ENCODE peak calls at places on chromosomes 2 and 18, in ten cellular contexts. D is cardiac muscle cell; O is AG10803; M is mesendoderm; X is CD8-positive, alpha-beta T cell; L is LNCaP clone FGC; C is pancreas; S is right atrium auricular region; E is H7; W is astrocyte of the spinal cord. V is an unnamed sample.

GRCh38 chr2:74843371-74844298 is 9.7 kb downstream of the HK2 start:
- DNase-seq in D (no peak), O (peak; percentile 76), M (peak; percentile 42), X (no peak), L (no peak), C (no peak), S (no peak), E (no peak), W (peak; percentile 74), V (no peak)

GRCh38 chr2:238102865-238103264 is 2.7 kb downstream of the ESPNL start:
- DNase-seq in D (no peak), O (no peak), M (no peak), X (no peak), L (no peak), C (no peak), S (no peak), E (no peak), W (no peak), V (no peak)

GRCh38 chr2:61785583-61785982 is 68.3 kb downstream of the FAM161A start:
- DNase-seq in D (no peak), O (no peak), M (no peak), X (no peak), L (no peak), C (no peak), S (no peak), E (no peak), W (no peak), V (no peak)

GRCh38 chr2:48530033-48530804 is at the start of gene STON1:
- DNase-seq in D (peak; percentile 53), O (peak; percentile 47), M (peak; percentile 47), X (peak; percentile 32), L (no peak), C (peak; percentile 18), S (no peak), E (peak; percentile 92), W (peak; percentile 38), V (peak; percentile 93)

GRCh38 chr2:226721541-226721940 is 78.1 kb downstream of the IRS1 start:
- DNase-seq in D (peak; percentile 39), O (peak; percentile 65), M (peak; percentile 82), X (no peak), L (no peak), C (no peak), S (peak; percentile 67), E (no peak), W (no peak), V (peak; percentile 66)

GRCh38 chr18:47997338-47997780 is 66.9 kb upstream of the SMAD2 start:
- DNase-seq in D (no peak), O (no peak), M (peak; percentile 80), X (no peak), L (no peak), C (no peak), S (no peak), E (peak; percentile 78), W (no peak), V (no peak)

GRCh38 chr2:191038241-191038725 is 24.3 kb upstream of the STAT1 start:
- DNase-seq in D (no peak), O (peak; percentile 97), M (no peak), X (peak; percentile 34), L (no peak), C (no peak), S (no peak), E (no peak), W (peak; percentile 66), V (no peak)

GRCh38 chr2:164606557-164606956 is 14.7 kb downstream of the GRB14 start:
- DNase-seq in D (no peak), O (peak; percentile 71), M (peak; percentile 37), X (no peak), L (no peak), C (peak; percentile 7), S (no peak), E (no peak), W (peak; percentile 69), V (no peak)

GRCh38 chr2:152505495-152505906 is 170.5 kb downstream of the FMNL2 start:
- DNase-seq in D (no peak), O (no peak), M (no peak), X (no peak), L (no peak), C (no peak), S (peak; percentile 76), E (no peak), W (peak; percentile 65), V (no peak)

GRCh38 chr2:45001629-45002385 is 7.4 kb downstream of the SIX2 start:
- DNase-seq in D (no peak), O (no peak), M (peak; percentile 62), X (no peak), L (no peak), C (no peak), S (no peak), E (peak; percentile 76), W (no peak), V (no peak)

GRCh38 chr2:3533836-3534235 is 14.5 kb upstream of the ADI1 start:
- DNase-seq in D (no peak), O (no peak), M (peak; percentile 27), X (no peak), L (no peak), C (no peak), S (no peak), E (peak; percentile 65), W (no peak), V (no peak)

GRCh38 chr2:3536682-3537632 is 17.6 kb upstream of the ADI1 start:
- DNase-seq in D (no peak), O (peak; percentile 47), M (peak; percentile 72), X (no peak), L (no peak), C (no peak), S (peak; percentile 72), E (peak; percentile 89), W (no peak), V (peak; percentile 83)

GRCh38 chr2:3535794-3536681 is 16.7 kb upstream of the ADI1 start:
- DNase-seq in D (no peak), O (peak; percentile 83), M (peak; percentile 45), X (no peak), L (no peak), C (peak; percentile 31), S (peak; percentile 86), E (peak; percentile 46), W (peak; percentile 95), V (peak; percentile 95)

GRCh38 chr2:3534251-3534814 is 15.0 kb upstream of the ADI1 start:
- DNase-seq in D (no peak), O (no peak), M (no peak), X (no peak), L (no peak), C (no peak), S (no peak), E (no peak), W (no peak), V (no peak)

DNA sequence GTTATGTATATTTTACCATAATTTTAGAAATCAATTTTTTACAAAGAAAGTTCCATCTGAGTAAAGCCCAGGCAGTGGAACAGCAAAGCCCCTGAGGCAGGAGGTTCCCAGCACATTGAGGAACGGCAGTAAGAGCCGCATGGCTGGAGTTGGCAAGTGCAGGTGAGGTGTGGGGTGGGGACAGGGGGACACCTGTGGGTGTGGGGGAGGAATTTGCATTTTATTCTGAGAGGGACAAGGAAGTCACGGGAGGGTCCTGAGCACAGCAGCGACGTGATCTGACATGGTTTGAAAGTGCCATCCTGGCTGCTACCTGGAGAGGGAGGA is 16.1 kb upstream of the ADI1 start:
- DNase-seq in D (no peak), O (no peak), M (no peak), X (no peak), L (no peak), C (no peak), S (no peak), E (no peak), W (no peak), V (no peak)
- H3K4me3 ChIP-seq in D (no peak overlapping the region), O (peak overlapping the region; percentile 62), M (no peak overlapping the region), X (no peak overlapping the region), L (no peak overlapping the region), C (no peak overlapping the region), S (peak overlapping the region; percentile 43), E (no peak overlapping the region), W (peak overlapping the region; percentile 15), V (peak overlapping the region; percentile 49)

DNA sequence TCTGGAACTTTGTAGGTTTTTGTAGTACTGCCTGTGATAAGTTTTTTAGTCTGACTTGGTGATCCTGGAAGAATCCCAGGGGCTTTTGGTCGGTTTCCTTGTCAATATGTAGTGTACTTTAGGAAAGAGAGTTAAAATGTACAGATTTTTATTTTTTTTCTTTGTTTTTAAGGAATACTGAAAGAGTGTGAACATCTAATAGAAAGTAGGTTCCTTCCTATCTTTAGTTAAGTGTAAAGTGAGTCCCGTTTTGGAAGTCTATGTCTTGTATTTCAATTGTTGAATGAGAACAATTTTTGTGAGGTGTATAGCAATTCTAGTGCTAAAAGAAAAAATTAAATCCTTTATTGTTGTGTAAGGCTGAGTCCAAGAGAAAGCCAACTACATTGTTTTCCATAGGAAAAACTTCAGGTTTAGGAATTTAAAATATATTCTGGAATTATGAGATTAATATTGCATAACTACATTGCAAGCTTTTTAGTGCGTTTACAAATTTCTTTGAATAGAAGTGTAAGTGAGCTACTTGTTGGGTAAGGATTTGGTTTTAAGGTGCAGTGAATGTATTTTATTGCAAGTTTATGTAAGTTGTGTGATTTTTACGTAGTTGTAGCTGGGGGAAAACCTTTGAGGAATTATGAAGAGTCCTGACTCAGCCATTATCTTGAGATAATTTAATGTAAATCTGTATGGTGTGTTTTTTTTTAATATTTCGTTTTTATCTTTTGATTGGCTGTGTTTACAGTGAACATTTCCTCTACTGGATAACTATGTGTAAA is 1.7 kb downstream of the VAPA start:
- DNase-seq in D (no peak), O (no peak), M (no peak), X (no peak), L (no peak), C (no peak), S (no peak), E (no peak), W (no peak), V (no peak)
- H3K4me3 ChIP-seq in D (peak overlapping the region; percentile 75), O (peak overlapping the region; percentile 77), M (peak overlapping the region; percentile 88), X (peak overlapping the region; percentile 72), L (peak overlapping the region; percentile 81), C (peak overlapping the region; percentile 98), S (peak overlapping the region; percentile 96), E (peak overlapping the region; percentile 96), W (peak overlapping the region; percentile 82), V (peak overlapping the region; percentile 91)

GRCh38 chr2:231189571-231190495 is 8.6 kb upstream of the ARMC9 start:
- DNase-seq in D (no peak), O (peak; percentile 77), M (peak; percentile 64), X (no peak), L (no peak), C (peak; percentile 42), S (peak; percentile 80), E (peak; percentile 47), W (peak; percentile 68), V (peak; percentile 90)
- H3K4me3 ChIP-seq in D (no peak overlapping the region), O (peak overlapping the region; percentile 29), M (no peak overlapping the region), X (no peak overlapping the region), L (no peak overlapping the region), C (peak overlapping the region; percentile 40), S (peak overlapping the region; percentile 41), E (no peak overlapping the region), W (no peak overlapping the region), V (peak overlapping the region; percentile 55)

GRCh38 chr18:44153976-44154375 is 526.7 kb upstream of the SETBP1 start:
- DNase-seq in D (no peak), O (no peak), M (no peak), X (no peak), L (no peak), C (no peak), S (no peak), E (no peak), W (no peak), V (no peak)

DNA sequence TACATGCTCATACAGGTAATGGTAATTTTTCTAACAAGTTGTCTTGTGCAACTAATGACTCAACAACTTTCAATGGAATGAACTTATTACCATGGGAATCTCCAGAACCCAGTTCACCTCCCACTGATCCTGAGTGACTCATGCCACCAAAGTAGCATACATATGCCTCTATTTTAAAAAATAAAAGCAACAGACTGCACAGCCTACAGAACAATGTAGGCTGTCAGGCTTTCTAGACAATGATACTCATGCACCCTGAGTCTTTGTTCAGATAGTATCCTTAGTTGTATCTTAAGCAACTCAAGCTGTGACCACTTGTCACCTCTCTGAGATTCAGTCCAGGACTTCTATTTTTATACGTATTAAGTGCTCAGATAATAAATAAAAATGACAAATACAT is 531.0 kb upstream of the SETBP1 start:
- DNase-seq in D (no peak), O (peak; percentile 48), M (no peak), X (no peak), L (no peak), C (no peak), S (no peak), E (no peak), W (peak; percentile 89), V (no peak)
- H3K4me3 ChIP-seq in D (no peak overlapping the region), O (no peak overlapping the region), M (no peak overlapping the region), X (no peak overlapping the region), L (no peak overlapping the region), C (no peak overlapping the region), S (no peak overlapping the region), E (no peak overlapping the region), W (no peak overlapping the region), V (no peak overlapping the region)